ENCODE peak calls at places on chromosomes 6 and 20, in four cellular contexts. A is brain microvascular endothelial cell, U is lung, R is heart right ventricle. T is an unnamed sample.

GRCh38 chr20:15976047-15976731 is 597.1 kb downstream of the KIF16B start:
- DNase-seq in A (no peak), R (no peak), U (no peak), T (no peak)

GRCh38 chr6:82371799-82372508 is 8.3 kb downstream of the TPBG start:
- DNase-seq in U (no peak), R (no peak), A (no peak), T (no peak)

GRCh38 chr20:51129201-51129671 is 106.3 kb upstream of the KCNG1 start:
- DNase-seq in A (no peak), U (no peak), R (no peak), T (no peak)

GRCh38 chr6:25962368-25963127 is at the start of gene TRIM38:
- DNase-seq in A (peak; percentile 93), R (peak; percentile 90), U (peak; percentile 78), T (peak; percentile 74)

GRCh38 chr6:34909484-34909883 is 20.4 kb downstream of the ANKS1A start:
- DNase-seq in A (no peak), R (no peak), U (no peak), T (no peak)

GRCh38 chr20:42530855-42531674 is 658.6 kb downstream of the PTPRT start:
- DNase-seq in R (peak; percentile 10), U (no peak), A (no peak), T (no peak)

GRCh38 chr6:6972456-6972855 is 135.3 kb upstream of the RREB1 start:
- DNase-seq in U (no peak), R (no peak), A (peak; percentile 42), T (no peak)

GRCh38 chr6:89862281-89862680 is 32.0 kb upstream of the GJA10 start:
- DNase-seq in R (no peak), A (no peak), U (no peak), T (no peak)

GRCh38 chr6:21828689-21829088 is 235.1 kb downstream of the SOX4 start:
- DNase-seq in R (no peak), U (no peak), A (no peak), T (no peak)

GRCh38 chr6:152636675-152637421 is at the start of gene SYNE1:
- DNase-seq in A (no peak), U (peak; percentile 48), R (peak; percentile 38), T (no peak)

GRCh38 chr6:56730663-56731529 is 88.2 kb upstream of the DST start:
- DNase-seq in R (no peak), A (peak; percentile 39), U (no peak), T (peak; percentile 46)

GRCh38 chr20:24990810-24991252 is 1.7 kb downstream of the APMAP start:
- DNase-seq in A (no peak), U (no peak), R (no peak), T (no peak)

GRCh38 chr20:29873946-29874345 is 1383.5 kb upstream of the DEFB115 start:
- DNase-seq in A (peak; percentile 9), U (no peak), R (no peak), T (no peak)

GRCh38 chr6:124010574-124010973 is 206.9 kb downstream of the NKAIN2 start:
- DNase-seq in U (no peak), A (no peak), R (no peak), T (no peak)

GRCh38 chr6:17867880-17868279 is 119.6 kb downstream of the KIF13A start:
- DNase-seq in R (no peak), A (peak; percentile 68), U (no peak), T (no peak)

GRCh38 chr6:2531426-2532208 is 219.1 kb downstream of the MYLK4 start:
- DNase-seq in A (peak; percentile 88), R (no peak), U (no peak), T (peak; percentile 36)

GRCh38 chr20:32536861-32537656 is 48.1 kb downstream of the NOL4L start:
- DNase-seq in U (peak; percentile 42), R (no peak), A (no peak), T (no peak)

GRCh38 chr20:61123751-61124368 is 128.2 kb upstream of the CDH4 start:
- DNase-seq in A (no peak), R (no peak), U (no peak), T (no peak)

GRCh38 chr6:25927721-25928359 is 2.7 kb downstream of the SLC17A2 start:
- DNase-seq in R (peak; percentile 9), A (no peak), U (no peak), T (no peak)

GRCh38 chr6:46098678-46099077 is 31.1 kb upstream of the ENPP4 start:
- DNase-seq in A (no peak), R (peak; percentile 7), U (no peak), T (no peak)

GRCh38 chr6:24140572-24140971 is 14.6 kb downstream of the NRSN1 start:
- DNase-seq in U (no peak), R (peak; percentile 41), A (no peak), T (no peak)

GRCh38 chr6:42929928-42930360 is 664 bp downstream of the CNPY3 start:
- DNase-seq in R (peak; percentile 26), A (peak; percentile 57), U (peak; percentile 32), T (peak; percentile 41)

GRCh38 chr6:64252256-64252655 is 616.7 kb downstream of the PHF3 start:
- DNase-seq in U (no peak), A (no peak), R (no peak), T (no peak)

GRCh38 chr6:64249129-64249528 is 613.5 kb downstream of the PHF3 start:
- DNase-seq in A (no peak), R (no peak), U (no peak), T (no peak)

GRCh38 chr6:64254558-64254957 is 619.0 kb downstream of the PHF3 start:
- DNase-seq in R (no peak), U (no peak), A (no peak), T (no peak)

GRCh38 chr6:64255000-64255399 is 619.4 kb downstream of the PHF3 start:
- DNase-seq in R (no peak), U (no peak), A (no peak), T (no peak)

DNA sequence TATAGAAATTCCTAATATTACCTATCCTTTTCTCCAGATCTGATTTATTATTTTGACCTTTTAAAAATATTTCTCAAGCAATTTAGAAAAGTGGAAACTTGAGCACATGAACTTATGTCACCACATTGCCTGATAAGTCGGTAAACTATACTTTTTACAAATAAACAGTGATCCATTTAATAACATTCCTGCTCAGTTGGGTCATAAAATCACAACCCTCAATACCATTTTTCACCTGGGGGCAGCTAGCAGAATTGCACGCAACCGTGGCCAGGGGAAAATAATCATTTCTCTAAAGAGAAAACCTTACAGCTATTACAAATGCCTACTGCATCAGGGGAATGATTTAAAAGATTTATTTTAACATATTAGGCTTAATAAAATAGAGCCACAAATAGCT is 614.5 kb downstream of the PHF3 start:
- DNase-seq in U (no peak), R (no peak), A (no peak), T (no peak)
- TF ChIP-seq CTCF in U (no peak), R (no peak), A (peak; percentile 41), T (no peak)

GRCh38 chr6:150684715-150685459 is 85.2 kb downstream of the PLEKHG1 start:
- DNase-seq in A (no peak), R (peak; percentile 62), U (no peak), T (no peak)

GRCh38 chr6:150685860-150686259 is 86.2 kb downstream of the PLEKHG1 start:
- DNase-seq in R (no peak), A (no peak), U (no peak), T (no peak)

GRCh38 chr6:150681992-150682391 is 82.3 kb downstream of the PLEKHG1 start:
- DNase-seq in A (no peak), U (no peak), R (no peak), T (no peak)

GRCh38 chr6:150683320-150683719 is 83.6 kb downstream of the PLEKHG1 start:
- DNase-seq in R (peak; percentile 79), U (no peak), A (no peak), T (no peak)

GRCh38 chr6:150684161-150684560 is 84.5 kb downstream of the PLEKHG1 start:
- DNase-seq in R (no peak), U (no peak), A (no peak), T (no peak)
- H3K4me3 ChIP-seq in R (peak overlapping the region; percentile 51), U (peak overlapping the region; percentile 30), A (no peak overlapping the region), T (no peak overlapping the region)

DNA sequence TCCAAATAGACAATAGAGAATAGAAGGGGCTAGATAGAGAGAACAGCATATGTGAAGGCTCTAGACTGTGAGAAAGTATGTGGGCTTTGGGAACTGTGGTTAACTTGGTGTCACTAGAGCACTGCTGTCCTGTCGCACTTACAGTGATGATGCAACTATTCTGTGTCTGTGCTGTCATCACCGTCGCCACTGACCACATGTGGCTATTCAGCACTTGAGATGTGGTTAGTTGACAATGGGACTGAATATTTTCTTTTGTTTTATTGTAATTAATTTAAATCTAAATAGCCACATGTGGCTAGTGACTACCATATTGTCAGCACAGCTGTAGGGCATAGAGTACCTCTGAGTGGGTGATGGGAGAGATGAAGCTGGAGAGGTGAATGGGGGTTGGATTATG is 39.0 kb upstream of the IFNGR1 start:
- DNase-seq in A (peak; percentile 52), R (no peak), U (no peak), T (no peak)
- TF ChIP-seq CTCF in A (no peak), R (no peak), U (no peak), T (no peak)

GRCh38 chr6:3749991-3750323 is 1.6 kb downstream of the PXDC1 start:
- DNase-seq in R (peak; percentile 78), U (peak; percentile 49), A (peak; percentile 72), T (no peak)
- H3K4me3 ChIP-seq in R (peak overlapping the region; percentile 80), U (peak overlapping the region; percentile 51), A (peak overlapping the region; percentile 85), T (peak overlapping the region; percentile 92)

GRCh38 chr20:49278036-49278816 is at the start of gene ZNFX1:
- DNase-seq in U (peak; percentile 99), A (peak; percentile 98), R (peak; percentile 99), T (peak; percentile 78)
- TF ChIP-seq CTCF in U (no peak), A (no peak), R (no peak), T (no peak)

DNA sequence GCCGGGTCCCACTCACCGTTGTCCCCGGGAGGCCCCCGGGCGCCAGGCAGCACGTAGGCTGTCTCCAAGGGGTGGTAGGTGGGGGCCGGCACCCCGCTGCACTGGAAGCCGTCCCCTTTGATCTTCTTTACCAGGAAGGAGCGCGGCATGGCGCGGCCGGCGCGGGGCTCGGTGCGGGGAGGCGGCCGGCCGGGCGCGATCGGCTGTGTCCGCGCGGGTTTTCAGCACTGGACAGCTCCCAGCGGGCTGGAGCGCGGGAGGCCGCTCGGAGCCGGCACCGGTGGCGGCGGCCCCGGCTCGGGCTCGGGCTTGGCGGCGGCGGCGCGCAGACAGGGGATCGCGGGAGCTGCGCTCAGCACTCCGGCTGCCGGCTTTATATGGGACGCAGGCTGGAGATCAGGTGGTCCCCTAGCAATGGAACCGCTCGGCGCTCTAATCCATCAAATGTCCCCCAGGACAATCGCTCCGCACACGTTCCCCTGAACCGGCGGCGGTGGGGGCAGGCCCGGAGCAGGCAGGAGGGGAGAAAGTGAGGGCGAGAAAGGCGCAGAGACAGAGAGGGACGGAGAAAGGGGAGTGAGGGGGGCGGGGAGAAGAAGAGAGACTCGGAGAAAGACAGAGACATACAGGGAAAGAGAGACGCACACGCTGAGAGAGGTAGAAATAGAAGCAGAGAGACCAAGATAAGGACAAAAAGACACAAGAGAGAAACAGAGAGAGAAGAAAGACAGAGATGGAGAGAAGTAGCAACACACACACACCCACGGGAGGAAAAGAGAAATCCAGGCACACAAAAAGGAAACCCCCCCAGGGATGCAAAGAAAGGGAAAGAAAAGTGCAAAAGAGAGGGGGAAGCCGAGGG is at the start of gene SCRT2:
- DNase-seq in A (peak; percentile 38), R (peak; percentile 83), U (peak; percentile 72), T (no peak)
- H3K4me3 ChIP-seq in A (no peak within 1 kb of the TSS), R (peak within 1 kb of the TSS; percentile 42), U (no peak within 1 kb of the TSS), T (no peak within 1 kb of the TSS)

GRCh38 chr6:157644043-157644810 is 178.8 kb upstream of the SNX9 start:
- DNase-seq in U (no peak), R (no peak), A (no peak), T (no peak)
- TF ChIP-seq CTCF in U (no peak), R (no peak), A (peak; percentile 42), T (peak; percentile 55)

T was measured in AG04449.